ENCODE peak calls at places on chromosomes 7 and 10, in five cellular contexts. One of them, this sample, is unnamed.

GRCh38 chr7:98394377-98394836 is 6.5 kb downstream of the BAIAP2L1 start:
- DNase-seq in left ventricle myocardium inferior: no peak
- DNase-seq in fibroblast of lung: peak
- DNase-seq in cardiac muscle cell: no peak
- DNase-seq in tibial artery: no peak
- DNase-seq in this sample: peak

GRCh38 chr7:139727151-139727705 is 50.6 kb downstream of the HIPK2 start:
- DNase-seq in left ventricle myocardium inferior: no peak
- DNase-seq in fibroblast of lung: peak
- DNase-seq in cardiac muscle cell: no peak
- DNase-seq in tibial artery: no peak
- DNase-seq in this sample: no peak

GRCh38 chr7:110681941-110682340 is 409.0 kb upstream of the LRRN3 start:
- DNase-seq in left ventricle myocardium inferior: no peak
- DNase-seq in fibroblast of lung: no peak
- DNase-seq in cardiac muscle cell: peak
- DNase-seq in tibial artery: no peak
- DNase-seq in this sample: no peak

GRCh38 chr7:4744391-4745264 is 30.8 kb upstream of the AP5Z1 start:
- DNase-seq in left ventricle myocardium inferior: peak
- DNase-seq in fibroblast of lung: peak
- DNase-seq in cardiac muscle cell: peak
- DNase-seq in tibial artery: peak
- DNase-seq in this sample: peak

GRCh38 chr10:93445097-93445960 is 36.8 kb downstream of the MYOF start:
- DNase-seq in left ventricle myocardium inferior: peak
- DNase-seq in fibroblast of lung: peak
- DNase-seq in cardiac muscle cell: peak
- DNase-seq in tibial artery: peak
- DNase-seq in this sample: peak

GRCh38 chr10:120282421-120282820 is 174.6 kb upstream of the PLPP4 start:
- DNase-seq in left ventricle myocardium inferior: no peak
- DNase-seq in fibroblast of lung: no peak
- DNase-seq in cardiac muscle cell: no peak
- DNase-seq in tibial artery: no peak
- DNase-seq in this sample: no peak

GRCh38 chr10:52347327-52347667 is 33.2 kb downstream of the DKK1 start:
- DNase-seq in left ventricle myocardium inferior: no peak
- DNase-seq in fibroblast of lung: no peak
- DNase-seq in cardiac muscle cell: no peak
- DNase-seq in tibial artery: no peak
- DNase-seq in this sample: no peak

GRCh38 chr7:98178321-98178720 is 32.9 kb upstream of the BHLHA15 start:
- DNase-seq in left ventricle myocardium inferior: peak
- DNase-seq in fibroblast of lung: no peak
- DNase-seq in cardiac muscle cell: no peak
- DNase-seq in tibial artery: no peak
- DNase-seq in this sample: no peak

GRCh38 chr10:104128214-104128613 is 6.2 kb downstream of the SFR1 start:
- DNase-seq in left ventricle myocardium inferior: no peak
- DNase-seq in fibroblast of lung: no peak
- DNase-seq in cardiac muscle cell: no peak
- DNase-seq in tibial artery: no peak
- DNase-seq in this sample: no peak

GRCh38 chr10:82643601-82644000 is 768.6 kb downstream of the NRG3 start:
- DNase-seq in left ventricle myocardium inferior: no peak
- DNase-seq in fibroblast of lung: no peak
- DNase-seq in cardiac muscle cell: no peak
- DNase-seq in tibial artery: peak
- DNase-seq in this sample: no peak

GRCh38 chr10:30056767-30057355 is 2.5 kb downstream of the JCAD start:
- DNase-seq in left ventricle myocardium inferior: no peak
- DNase-seq in fibroblast of lung: no peak
- DNase-seq in cardiac muscle cell: peak
- DNase-seq in tibial artery: no peak
- DNase-seq in this sample: no peak

GRCh38 chr7:125661006-125661405 is 731.4 kb upstream of the POT1 start:
- DNase-seq in left ventricle myocardium inferior: no peak
- DNase-seq in fibroblast of lung: no peak
- DNase-seq in cardiac muscle cell: no peak
- DNase-seq in tibial artery: no peak
- DNase-seq in this sample: no peak

GRCh38 chr10:109933984-109934565 is 10.8 kb upstream of the XPNPEP1 start:
- DNase-seq in left ventricle myocardium inferior: no peak
- DNase-seq in fibroblast of lung: peak
- DNase-seq in cardiac muscle cell: no peak
- DNase-seq in tibial artery: no peak
- DNase-seq in this sample: no peak

GRCh38 chr10:5447071-5447470 is 34.7 kb downstream of the NET1 start:
- DNase-seq in left ventricle myocardium inferior: no peak
- DNase-seq in fibroblast of lung: peak
- DNase-seq in cardiac muscle cell: no peak
- DNase-seq in tibial artery: no peak
- DNase-seq in this sample: no peak

GRCh38 chr7:118080947-118081346 is 103.0 kb upstream of the LSM8 start:
- DNase-seq in left ventricle myocardium inferior: no peak
- DNase-seq in fibroblast of lung: peak
- DNase-seq in cardiac muscle cell: no peak
- DNase-seq in tibial artery: no peak
- DNase-seq in this sample: no peak

GRCh38 chr7:92953657-92954056 is 117.3 kb upstream of the CDK6 start:
- DNase-seq in left ventricle myocardium inferior: no peak
- DNase-seq in fibroblast of lung: peak
- DNase-seq in cardiac muscle cell: no peak
- DNase-seq in tibial artery: no peak
- DNase-seq in this sample: no peak

GRCh38 chr7:29019275-29019820 is 61.2 kb upstream of the TRIL start:
- DNase-seq in left ventricle myocardium inferior: no peak
- DNase-seq in fibroblast of lung: peak
- DNase-seq in cardiac muscle cell: no peak
- DNase-seq in tibial artery: no peak
- DNase-seq in this sample: no peak

GRCh38 chr10:404991-405390 is 269.7 kb downstream of the ZMYND11 start:
- DNase-seq in left ventricle myocardium inferior: no peak
- DNase-seq in fibroblast of lung: no peak
- DNase-seq in cardiac muscle cell: no peak
- DNase-seq in tibial artery: no peak
- DNase-seq in this sample: no peak

GRCh38 chr7:107312418-107312817 is 143.6 kb downstream of the HBP1 start:
- DNase-seq in left ventricle myocardium inferior: no peak
- DNase-seq in fibroblast of lung: no peak
- DNase-seq in cardiac muscle cell: no peak
- DNase-seq in tibial artery: no peak
- DNase-seq in this sample: no peak

GRCh38 chr10:80596391-80597257 is 58.9 kb downstream of the SH2D4B start:
- DNase-seq in left ventricle myocardium inferior: no peak
- DNase-seq in fibroblast of lung: peak
- DNase-seq in cardiac muscle cell: peak
- DNase-seq in tibial artery: no peak
- DNase-seq in this sample: no peak

GRCh38 chr10:42864575-42864974 is 82.0 kb downstream of the BMS1 start:
- DNase-seq in left ventricle myocardium inferior: no peak
- DNase-seq in fibroblast of lung: peak
- DNase-seq in cardiac muscle cell: no peak
- DNase-seq in tibial artery: no peak
- DNase-seq in this sample: no peak

GRCh38 chr10:91901784-91902677 is 7.3 kb downstream of the FGFBP3 start:
- DNase-seq in left ventricle myocardium inferior: no peak
- DNase-seq in fibroblast of lung: peak
- DNase-seq in cardiac muscle cell: no peak
- DNase-seq in tibial artery: no peak
- DNase-seq in this sample: peak

GRCh38 chr10:93235686-93236085 is 162.0 kb downstream of the CYP26A1 start:
- DNase-seq in left ventricle myocardium inferior: no peak
- DNase-seq in fibroblast of lung: peak
- DNase-seq in cardiac muscle cell: no peak
- DNase-seq in tibial artery: no peak
- DNase-seq in this sample: no peak

GRCh38 chr10:78700413-78700812 is 368.4 kb upstream of the ZMIZ1 start:
- DNase-seq in left ventricle myocardium inferior: peak
- DNase-seq in fibroblast of lung: no peak
- DNase-seq in cardiac muscle cell: peak
- DNase-seq in tibial artery: no peak
- DNase-seq in this sample: no peak

GRCh38 chr7:81457858-81458522 is 311.9 kb downstream of the HGF start:
- DNase-seq in left ventricle myocardium inferior: no peak
- DNase-seq in fibroblast of lung: peak
- DNase-seq in cardiac muscle cell: peak
- DNase-seq in tibial artery: no peak
- DNase-seq in this sample: no peak

GRCh38 chr7:117019786-117020604 is 66.7 kb downstream of the ST7 start:
- DNase-seq in left ventricle myocardium inferior: peak
- DNase-seq in fibroblast of lung: peak
- DNase-seq in cardiac muscle cell: peak
- DNase-seq in tibial artery: peak
- DNase-seq in this sample: no peak

GRCh38 chr10:77296534-77297369 is 340.9 kb downstream of the KCNMA1 start:
- DNase-seq in left ventricle myocardium inferior: no peak
- DNase-seq in fibroblast of lung: no peak
- DNase-seq in cardiac muscle cell: no peak
- DNase-seq in tibial artery: no peak
- DNase-seq in this sample: no peak

GRCh38 chr7:37920305-37920618 is 178 bp upstream of the EPDR1 start:
- DNase-seq in left ventricle myocardium inferior: no peak
- DNase-seq in fibroblast of lung: no peak
- DNase-seq in cardiac muscle cell: no peak
- DNase-seq in tibial artery: no peak
- DNase-seq in this sample: no peak
- H3K4me3 ChIP-seq in left ventricle myocardium inferior: peak
- H3K4me3 ChIP-seq in fibroblast of lung: peak
- H3K4me3 ChIP-seq in cardiac muscle cell: peak
- H3K4me3 ChIP-seq in tibial artery: peak
- H3K4me3 ChIP-seq in this sample: peak

GRCh38 chr7:45162943-45163691 is 5.5 kb downstream of the RAMP3 start:
- DNase-seq in left ventricle myocardium inferior: no peak
- DNase-seq in fibroblast of lung: no peak
- DNase-seq in cardiac muscle cell: no peak
- DNase-seq in tibial artery: no peak
- DNase-seq in this sample: no peak
- TF ChIP-seq CTCF in left ventricle myocardium inferior: no peak
- TF ChIP-seq CTCF in fibroblast of lung: no peak
- TF ChIP-seq CTCF in cardiac muscle cell: no peak
- TF ChIP-seq CTCF in tibial artery: no peak
- TF ChIP-seq CTCF in this sample: no peak

GRCh38 chr7:30598121-30598876 is 3.6 kb downstream of the GARS1 start:
- DNase-seq in left ventricle myocardium inferior: no peak
- DNase-seq in fibroblast of lung: peak
- DNase-seq in cardiac muscle cell: no peak
- DNase-seq in tibial artery: no peak
- DNase-seq in this sample: no peak
- H3K4me3 ChIP-seq in left ventricle myocardium inferior: no peak
- H3K4me3 ChIP-seq in fibroblast of lung: no peak
- H3K4me3 ChIP-seq in cardiac muscle cell: no peak
- H3K4me3 ChIP-seq in tibial artery: no peak
- H3K4me3 ChIP-seq in this sample: no peak

DNA sequence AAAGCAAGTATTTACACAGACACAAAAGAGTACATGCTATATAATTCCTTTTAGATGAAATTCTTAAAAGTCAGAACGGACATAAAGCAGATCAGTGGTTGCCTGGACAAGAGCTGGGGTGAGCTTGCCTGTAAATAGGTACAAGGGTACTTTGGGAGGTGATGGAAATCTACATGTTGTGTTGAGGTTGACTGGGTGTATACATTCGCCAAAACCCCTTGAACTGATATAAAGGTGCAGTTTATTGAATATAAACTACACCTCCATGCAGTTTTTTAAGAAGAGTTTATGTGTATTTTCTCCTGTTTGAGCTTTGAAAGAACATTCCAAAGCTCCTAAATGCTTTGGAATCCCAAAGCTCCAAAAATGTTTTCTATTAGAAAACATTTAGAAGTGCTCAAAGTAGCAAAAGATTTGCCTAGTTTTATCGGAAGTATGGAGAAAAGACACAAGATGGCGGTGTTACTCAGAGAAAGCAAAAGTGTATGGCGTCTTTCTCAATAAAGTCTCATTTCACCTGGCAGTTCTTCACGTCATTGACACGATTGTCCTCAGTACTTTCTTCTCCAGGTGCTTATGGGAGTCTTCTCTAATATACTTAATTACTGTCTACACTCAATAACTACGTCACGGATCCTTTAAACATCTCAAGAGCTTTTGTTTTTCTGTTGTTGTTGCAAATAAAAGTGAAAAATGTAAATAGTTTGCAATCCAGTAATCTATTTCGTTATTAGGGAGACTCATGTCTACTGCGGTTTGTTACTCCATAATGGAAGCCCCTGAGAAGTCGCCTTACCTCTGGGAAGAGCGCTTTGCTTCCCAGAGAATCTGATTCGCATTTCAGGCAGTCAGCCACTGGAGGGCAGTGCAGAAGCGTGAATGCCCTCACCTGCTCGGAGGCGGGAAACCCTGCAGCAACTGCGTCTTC is 14.7 kb upstream of the SEC61G start:
- DNase-seq in left ventricle myocardium inferior: peak
- DNase-seq in fibroblast of lung: peak
- DNase-seq in cardiac muscle cell: peak
- DNase-seq in tibial artery: peak
- DNase-seq in this sample: peak
- TF ChIP-seq CTCF in left ventricle myocardium inferior: peak
- TF ChIP-seq CTCF in fibroblast of lung: peak
- TF ChIP-seq CTCF in cardiac muscle cell: peak
- TF ChIP-seq CTCF in tibial artery: peak
- TF ChIP-seq CTCF in this sample: peak